ENCODE peak calls at places on chromosomes 6 and 20, in four cellular contexts. O is tibial artery, F is MM.1S, C is Panc1. U is an unnamed sample.

GRCh38 chr6:52815167-52816092 is 11.8 kb upstream of the GSTA1 start:
- DNase-seq in C (peak), F (peak), O (no peak), U (no peak)

GRCh38 chr6:61614119-61614518 is 671.9 kb downstream of the KHDRBS2 start:
- DNase-seq in C (no peak), F (no peak), O (no peak), U (no peak)

GRCh38 chr6:170208651-170209353 is 82.1 kb downstream of the DLL1 start:
- DNase-seq in O (peak), F (no peak), C (no peak), U (peak)

GRCh38 chr6:16473908-16474791 is 235.8 kb downstream of the GMPR start:
- DNase-seq in O (no peak), F (no peak), C (no peak), U (no peak)

GRCh38 chr6:34556031-34556471 is at the start of gene SPDEF:
- DNase-seq in F (no peak), O (no peak), C (no peak), U (no peak)

GRCh38 chr6:11356404-11357155 is 124.1 kb upstream of the NEDD9 start:
- DNase-seq in C (no peak), O (no peak), F (no peak), U (no peak)

GRCh38 chr20:62734881-62735280 is 26.2 kb downstream of the NTSR1 start:
- DNase-seq in C (no peak), O (peak), F (no peak), U (no peak)

GRCh38 chr6:14857501-14857900 is 388.4 kb upstream of the JARID2 start:
- DNase-seq in F (no peak), O (no peak), C (no peak), U (no peak)

GRCh38 chr6:109503327-109504224 is 20.6 kb upstream of the ZBTB24 start:
- DNase-seq in C (no peak), F (no peak), O (no peak), U (no peak)

GRCh38 chr6:109472132-109472995 is 10.7 kb downstream of the ZBTB24 start:
- DNase-seq in O (no peak), C (no peak), F (no peak), U (no peak)

GRCh38 chr20:46312075-46312944 is 4.0 kb upstream of the CDH22 start:
- DNase-seq in C (no peak), F (no peak), O (no peak), U (no peak)

GRCh38 chr20:41150664-41151063 is 13.3 kb downstream of the PLCG1 start:
- DNase-seq in C (no peak), O (no peak), F (no peak), U (no peak)

GRCh38 chr6:143064996-143065683 is 4.5 kb downstream of the AIG1 start:
- DNase-seq in C (no peak), F (no peak), O (no peak), U (no peak)

GRCh38 chr20:11807070-11807741 is 110.5 kb upstream of the BTBD3 start:
- DNase-seq in C (no peak), O (no peak), F (no peak), U (no peak)

GRCh38 chr6:108541843-108542795 is 18.6 kb upstream of the FOXO3 start:
- DNase-seq in F (peak), O (peak), C (no peak), U (no peak)

GRCh38 chr20:10902836-10903410 is 229.1 kb upstream of the JAG1 start:
- DNase-seq in C (no peak), O (no peak), F (no peak), U (no peak)

GRCh38 chr6:105318660-105319059 is 84.2 kb downstream of the PREP start:
- DNase-seq in O (no peak), C (peak), F (no peak), U (no peak)

GRCh38 chr6:135181333-135182119 is 418 bp downstream of the MYB start:
- DNase-seq in F (peak), O (no peak), C (no peak), U (no peak)

GRCh38 chr6:159056003-159056402 is 11.2 kb upstream of the TAGAP start:
- DNase-seq in O (no peak), F (no peak), C (no peak), U (no peak)

GRCh38 chr6:119608994-119609393 is 259.4 kb upstream of the MAN1A1 start:
- DNase-seq in O (no peak), C (no peak), F (no peak), U (no peak)

GRCh38 chr6:25717856-25718740 is 36.4 kb upstream of the SLC17A4 start:
- DNase-seq in O (no peak), C (no peak), F (peak), U (no peak)

GRCh38 chr6:154127638-154128037 is 88.6 kb downstream of the OPRM1 start:
- DNase-seq in O (no peak), C (no peak), F (no peak), U (no peak)

GRCh38 chr6:133512410-133513016 is 271.4 kb downstream of the EYA4 start:
- DNase-seq in O (no peak), F (peak), C (peak), U (no peak)

GRCh38 chr6:147867827-147868226 is 359.3 kb downstream of the SAMD5 start:
- DNase-seq in C (no peak), O (no peak), F (no peak), U (no peak)

GRCh38 chr6:136591617-136592016 is 41.4 kb upstream of the MAP7 start:
- DNase-seq in O (no peak), F (no peak), C (no peak), U (no peak)

GRCh38 chr6:136582702-136583471 is 32.7 kb upstream of the MAP7 start:
- DNase-seq in F (peak), C (no peak), O (no peak), U (no peak)

GRCh38 chr6:136587527-136587926 is 37.3 kb upstream of the MAP7 start:
- DNase-seq in F (no peak), C (no peak), O (no peak), U (no peak)

DNA sequence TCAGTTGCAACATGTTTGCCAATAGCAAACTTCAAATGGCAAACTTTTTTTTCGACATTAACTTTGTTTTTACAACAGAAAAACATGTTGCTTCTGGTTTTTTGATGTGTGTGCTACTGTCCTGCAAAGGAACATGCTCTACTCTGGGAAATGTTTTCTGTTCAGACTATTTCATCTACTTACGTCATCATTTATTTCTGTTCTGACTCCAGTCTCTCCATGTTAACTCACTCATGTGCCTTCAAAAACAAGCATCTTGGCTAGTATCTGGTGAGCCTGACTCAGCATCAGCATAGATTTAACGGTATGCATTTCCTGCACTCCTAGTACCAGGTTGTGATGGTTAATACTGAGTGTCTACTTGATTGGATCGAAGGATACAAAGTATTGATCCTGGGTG is 36.1 kb upstream of the MAP7 start:
- DNase-seq in C (peak), O (no peak), F (no peak), U (no peak)
- H3K27ac ChIP-seq in C (no peak), O (peak), F (no peak), U (peak)

GRCh38 chr20:3848565-3848964 is 1.9 kb downstream of the MAVS start:
- DNase-seq in F (no peak), C (no peak), O (no peak), U (no peak)

GRCh38 chr20:3857405-3857804 is 10.8 kb downstream of the MAVS start:
- DNase-seq in C (no peak), O (no peak), F (no peak), U (no peak)

GRCh38 chr20:3858689-3859088 is 12.1 kb downstream of the MAVS start:
- DNase-seq in O (no peak), F (no peak), C (no peak), U (no peak)

GRCh38 chr20:3854462-3854870 is 7.8 kb downstream of the MAVS start:
- DNase-seq in O (no peak), F (no peak), C (no peak), U (no peak)
- TF ChIP-seq CTCF in O (no peak), F (no peak), C (no peak), U (no peak)

DNA sequence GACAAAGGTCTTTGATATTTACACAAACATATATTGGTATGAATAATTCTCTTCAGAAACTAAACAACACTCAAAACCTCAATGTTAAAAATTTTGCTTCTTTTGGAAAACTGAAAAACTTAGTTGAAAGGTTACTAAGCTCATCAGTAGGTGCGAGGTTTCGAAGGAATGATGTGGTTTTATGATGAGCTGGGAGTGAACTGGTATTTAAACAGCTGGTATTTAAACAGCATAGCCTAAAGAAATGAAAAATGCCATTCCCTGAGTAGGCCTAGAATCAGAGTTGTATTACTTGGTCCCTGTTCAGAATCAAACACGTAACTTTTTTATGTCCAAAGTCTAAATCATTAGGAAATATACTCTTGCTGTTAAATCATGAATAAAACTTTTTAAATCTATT is 124.4 kb downstream of the HS3ST5 start:
- DNase-seq in O (no peak), F (no peak), C (no peak), U (no peak)
- H3K27ac ChIP-seq in O (no peak), F (no peak), C (no peak), U (no peak)

GRCh38 chr6:103081126-103081525 is 1687.6 kb downstream of the GRIK2 start:
- DNase-seq in F (no peak), C (no peak), O (no peak), U (no peak)
- TF ChIP-seq CTCF in F (no peak), C (no peak), O (no peak), U (no peak)